ENCODE peak calls at places on chromosomes 13 and 19, in five cellular contexts. O, F, D, Z and U are unnamed samples.
A peak's percentile ranks its signal among the peaks of the same experiment; 100 is the strongest.

GRCh38 chr19:30386551-30387143 is 14.5 kb downstream of the ZNF536 start:
- DNase-seq in Z (peak; percentile 58), D (no peak), F (no peak), O (no peak), U (no peak)

GRCh38 chr13:51645154-51645650 is 60.9 kb downstream of the WDFY2 start:
- DNase-seq in D (no peak), Z (no peak), F (no peak), O (no peak), U (peak; percentile 71)

GRCh38 chr19:2524840-2525723 is 49.2 kb downstream of the GADD45B start:
- DNase-seq in O (no peak), Z (no peak), D (no peak), F (peak; percentile 32), U (no peak)

GRCh38 chr13:40283666-40284065 is 382.8 kb downstream of the FOXO1 start:
- DNase-seq in F (no peak), O (no peak), Z (no peak), D (no peak), U (no peak)

GRCh38 chr13:73231456-73231855 is 172.7 kb downstream of the KLF5 start:
- DNase-seq in O (no peak), D (no peak), F (no peak), Z (no peak), U (no peak)

GRCh38 chr19:14686411-14686810 is 3.4 kb upstream of the ZNF333 start:
- DNase-seq in Z (no peak), F (peak; percentile 48), D (no peak), O (no peak), U (peak; percentile 30)

GRCh38 chr13:36344173-36344572 is 2.0 kb downstream of the SPART start:
- DNase-seq in F (peak; percentile 41), Z (no peak), D (no peak), O (no peak), U (peak; percentile 77)

GRCh38 chr19:656751-657559 is 6.1 kb downstream of the RNF126 start:
- DNase-seq in D (no peak), Z (no peak), O (no peak), F (no peak), U (no peak)

GRCh38 chr19:49413348-49413747 is 9.9 kb downstream of the PTH2 start:
- DNase-seq in Z (peak; percentile 74), D (no peak), F (no peak), O (no peak), U (no peak)

GRCh38 chr19:17642656-17643055 is 45.5 kb downstream of the UNC13A start:
- DNase-seq in F (no peak), Z (no peak), O (no peak), D (no peak), U (no peak)

GRCh38 chr19:16441661-16442071 is 30.1 kb downstream of the EPS15L1 start:
- DNase-seq in D (no peak), Z (peak; percentile 75), O (peak; percentile 78), F (peak; percentile 54), U (no peak)

GRCh38 chr19:52034051-52034728 is 6.0 kb upstream of the ZNF614 start:
- DNase-seq in Z (no peak), D (no peak), F (no peak), O (no peak), U (no peak)

GRCh38 chr19:17339088-17339741 is 1.9 kb downstream of the GTPBP3 start:
- DNase-seq in D (no peak), Z (peak; percentile 63), F (peak; percentile 55), O (peak; percentile 90), U (no peak)

GRCh38 chr13:67008075-67008668 is 222.0 kb downstream of the PCDH9 start:
- DNase-seq in Z (no peak), O (no peak), D (no peak), F (no peak), U (no peak)

GRCh38 chr19:7349961-7350711 is 1.4 kb downstream of the ARHGEF18 start:
- DNase-seq in F (no peak), Z (no peak), O (no peak), D (no peak), U (peak; percentile 85)

GRCh38 chr19:50323782-50324133 is 5.4 kb downstream of the KCNC3 start:
- DNase-seq in D (no peak), O (no peak), Z (no peak), F (no peak), U (no peak)

GRCh38 chr13:91292630-91293221 is 54.8 kb upstream of the MIR17HG start:
- DNase-seq in F (no peak), Z (peak; percentile 1), O (no peak), D (no peak), U (no peak)

GRCh38 chr19:5434970-5435641 is 20.1 kb upstream of the ZNRF4 start:
- DNase-seq in Z (no peak), F (peak; percentile 79), D (no peak), O (no peak), U (no peak)
- TF ChIP-seq GABPA in Z (no peak), F (no peak), D (no peak), O (no peak), U (no peak)

GRCh38 chr13:27922974-27923612 is 3.3 kb downstream of the PDX1 start:
- DNase-seq in F (no peak), O (no peak), Z (no peak), D (no peak), U (no peak)

GRCh38 chr13:27919934-27920676 is at the start of gene PDX1:
- DNase-seq in O (peak; percentile 81), D (no peak), Z (peak; percentile 70), F (peak; percentile 2), U (no peak)

GRCh38 chr13:27921961-27922910 is 2.4 kb downstream of the PDX1 start:
- DNase-seq in O (peak; percentile 66), Z (peak; percentile 24), D (no peak), F (no peak), U (no peak)

GRCh38 chr13:27920677-27921420 is 1.0 kb downstream of the PDX1 start:
- DNase-seq in D (no peak), O (peak; percentile 66), F (no peak), Z (peak; percentile 39), U (peak; percentile 16)

DNA sequence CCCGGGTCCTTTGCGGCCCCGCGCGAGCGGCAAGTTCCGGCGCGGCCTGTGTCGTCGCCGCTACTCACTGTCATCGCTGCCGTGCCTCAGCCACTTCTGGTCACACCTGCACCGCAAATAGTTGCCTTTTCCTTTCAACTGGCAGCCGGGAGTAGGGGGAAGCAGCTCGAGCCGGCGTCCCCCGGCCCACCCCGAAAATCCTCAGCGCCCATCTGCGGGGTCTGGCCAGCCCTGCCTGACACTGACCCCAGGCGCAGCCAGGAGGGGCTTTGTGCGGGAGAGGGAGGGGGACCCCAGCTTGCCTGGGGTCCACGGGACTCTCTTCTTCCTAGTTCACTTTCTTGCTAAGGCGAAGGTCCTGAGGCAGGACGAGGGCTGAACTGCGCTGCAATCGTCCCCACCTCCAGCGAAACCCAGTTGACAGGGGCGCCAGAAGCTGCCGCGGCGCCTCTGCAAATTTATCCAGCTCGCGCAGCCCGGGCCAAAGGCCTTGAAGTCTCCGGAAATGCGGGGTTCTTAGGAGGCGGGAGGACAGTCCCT is 1.7 kb downstream of the PDX1 start:
- DNase-seq in Z (peak; percentile 34), F (no peak), O (peak; percentile 70), D (no peak), U (no peak)
- TF ChIP-seq GABPA in Z (no peak), F (no peak), O (no peak), D (no peak), U (no peak)

GRCh38 chr13:110560606-110561334 is 752 bp downstream of the RAB20 start:
- DNase-seq in O (no peak), D (no peak), Z (peak; percentile 71), F (peak; percentile 44), U (peak; percentile 37)
- TF ChIP-seq GABPA in O (no peak), D (no peak), Z (no peak), F (peak; percentile 71), U (no peak)

GRCh38 chr13:23321534-23322241 is 111.8 kb downstream of the SACS start:
- DNase-seq in Z (no peak), O (no peak), F (peak; percentile 6), D (peak; percentile 35), U (no peak)
- TF ChIP-seq GABPA in Z (no peak), O (no peak), F (no peak), D (no peak), U (no peak)